ENCODE peak calls at places on chromosomes 12 and 14, in four cellular contexts. K, Q, L and M are unnamed samples.

GRCh38 chr14:104290058-104290667 is 151.8 kb downstream of the KIF26A start:
- DNase-seq in K (no peak), Q (no peak), L (no peak), M (peak; percentile 36)

GRCh38 chr12:84842406-84843013 is 70.1 kb downstream of the SLC6A15 start:
- DNase-seq in K (peak; percentile 37), Q (no peak), L (peak; percentile 48), M (no peak)

GRCh38 chr12:5665615-5666014 is 233.7 kb downstream of the NTF3 start:
- DNase-seq in K (no peak), Q (no peak), L (no peak), M (no peak)

GRCh38 chr14:56659964-56660551 is 80.5 kb downstream of the TMEM260 start:
- DNase-seq in K (peak; percentile 4), Q (no peak), L (peak; percentile 57), M (no peak)

GRCh38 chr12:15629108-15629507 is 160.1 kb downstream of the EPS8 start:
- DNase-seq in K (peak; percentile 75), Q (no peak), L (no peak), M (peak; percentile 94)

GRCh38 chr12:87667378-87667777 is 361.8 kb downstream of the C12orf50 start:
- DNase-seq in K (peak; percentile 30), Q (no peak), L (peak; percentile 13), M (no peak)

GRCh38 chr14:37197421-37198272 is at the start of gene MIPOL1:
- DNase-seq in K (peak; percentile 85), Q (no peak), L (peak; percentile 77), M (peak; percentile 88)

GRCh38 chr12:116053479-116054195 is 223.9 kb downstream of the MED13L start:
- DNase-seq in K (no peak), Q (no peak), L (no peak), M (no peak)

GRCh38 chr12:65532744-65533143 is 254.3 kb downstream of the MSRB3 start:
- DNase-seq in K (peak; percentile 51), Q (no peak), L (no peak), M (no peak)

GRCh38 chr12:52347546-52348510 is 19.5 kb downstream of the KRT85 start:
- DNase-seq in K (no peak), Q (no peak), L (no peak), M (no peak)

GRCh38 chr12:27966870-27967269 is 5.7 kb downstream of the PTHLH start:
- DNase-seq in K (peak; percentile 22), Q (no peak), L (no peak), M (no peak)

GRCh38 chr14:77003960-77004710 is 24.4 kb downstream of the IRF2BPL start:
- DNase-seq in K (peak; percentile 7), Q (no peak), L (no peak), M (no peak)

GRCh38 chr14:42141328-42141727 is 534.7 kb downstream of the LRFN5 start:
- DNase-seq in K (no peak), Q (no peak), L (no peak), M (no peak)

GRCh38 chr14:78970677-78971076 is 800.5 kb downstream of the NRXN3 start:
- DNase-seq in K (no peak), Q (no peak), L (peak; percentile 88), M (no peak)

GRCh38 chr12:27865421-27865820 is 85.4 kb upstream of the MANSC4 start:
- DNase-seq in K (no peak), Q (no peak), L (no peak), M (no peak)

GRCh38 chr12:52243264-52243773 is 10.3 kb downstream of the KRT7 start:
- DNase-seq in K (peak; percentile 49), Q (no peak), L (no peak), M (no peak)

GRCh38 chr14:76904740-76905569 is 78.7 kb downstream of the LRRC74A start:
- DNase-seq in K (no peak), Q (peak; percentile 61), L (peak; percentile 81), M (no peak)

GRCh38 chr12:113852273-113852672 is 113.9 kb downstream of the RBM19 start:
- DNase-seq in K (no peak), Q (no peak), L (no peak), M (no peak)

GRCh38 chr12:53065975-53066593 is 13.1 kb downstream of the SPRYD3 start:
- DNase-seq in K (peak; percentile 75), Q (peak; percentile 25), L (peak; percentile 79), M (peak; percentile 87)

GRCh38 chr12:67534671-67535070 is 113.9 kb upstream of the DYRK2 start:
- DNase-seq in K (no peak), Q (no peak), L (no peak), M (no peak)

GRCh38 chr14:104845834-104846441 is 19.1 kb upstream of the CEP170B start:
- DNase-seq in K (no peak), Q (no peak), L (no peak), M (no peak)

GRCh38 chr12:47088021-47088944 is 8.5 kb upstream of the AMIGO2 start:
- DNase-seq in K (no peak), Q (no peak), L (peak; percentile 87), M (no peak)

GRCh38 chr12:99043319-99043914 is 398.3 kb downstream of the APAF1 start:
- DNase-seq in K (peak; percentile 74), Q (no peak), L (peak; percentile 33), M (no peak)

GRCh38 chr12:50639721-50640120 is 124.2 kb upstream of the ATF1 start:
- DNase-seq in K (no peak), Q (no peak), L (no peak), M (no peak)

GRCh38 chr12:90304231-90304630 is 595.6 kb upstream of the ATP2B1 start:
- DNase-seq in K (no peak), Q (no peak), L (no peak), M (no peak)

GRCh38 chr12:130647814-130648213 is 68.3 kb downstream of the RIMBP2 start:
- DNase-seq in K (no peak), Q (no peak), L (no peak), M (no peak)

GRCh38 chr14:41749425-41749824 is 142.7 kb downstream of the LRFN5 start:
- DNase-seq in K (no peak), Q (no peak), L (no peak), M (no peak)